ENCODE peak calls at places on chromosomes 4 and X, in five cellular contexts. C, Q, F, P and U are unnamed samples.

GRCh38 chr4:95285797-95286196 is 263.0 kb downstream of the UNC5C start:
- DNase-seq in Q (no peak), P (no peak), F (no peak), C (no peak), U (no peak)

GRCh38 chrX:8289523-8289922 is 118.5 kb upstream of the VCX2 start:
- DNase-seq in Q (no peak), P (no peak), C (no peak), F (no peak), U (no peak)

GRCh38 chr4:40337523-40337922 is 2.4 kb downstream of the CHRNA9 start:
- DNase-seq in C (no peak), F (no peak), Q (no peak), P (no peak), U (no peak)

GRCh38 chrX:125236955-125237354 is 82.7 kb upstream of the TEX13C start:
- DNase-seq in C (no peak), F (no peak), P (no peak), Q (no peak), U (no peak)

GRCh38 chr4:158578476-158578875 is 56.8 kb downstream of the RXFP1 start:
- DNase-seq in C (no peak), F (no peak), P (peak; percentile 35), Q (peak; percentile 5), U (no peak)

GRCh38 chrX:121836000-121836399 is 788.6 kb downstream of the GLUD2 start:
- DNase-seq in Q (peak; percentile 0), F (no peak), P (no peak), C (no peak), U (no peak)

GRCh38 chr4:673349-674091 is 556 bp downstream of the ATP5ME start:
- DNase-seq in C (no peak), Q (peak; percentile 46), F (no peak), P (peak; percentile 67), U (no peak)

GRCh38 chrX:123562342-123563146 is 170.3 kb downstream of the THOC2 start:
- DNase-seq in Q (no peak), F (no peak), P (no peak), C (no peak), U (no peak)

GRCh38 chr4:99642725-99643489 is 14.7 kb downstream of the C4orf54 start:
- DNase-seq in C (no peak), Q (no peak), P (no peak), F (no peak), U (no peak)

GRCh38 chr4:172688536-172688935 is 480.1 kb upstream of the GALNT7 start:
- DNase-seq in Q (no peak), C (no peak), F (no peak), P (no peak), U (no peak)

GRCh38 chr4:151567056-151567455 is 158.1 kb downstream of the FHIP1A start:
- DNase-seq in P (no peak), Q (no peak), F (no peak), C (no peak), U (no peak)

GRCh38 chr4:15396157-15396800 is 31.6 kb upstream of the C1QTNF7 start:
- DNase-seq in Q (peak; percentile 33), P (peak; percentile 64), C (peak; percentile 9), F (peak; percentile 21), U (peak; percentile 14)

GRCh38 chr4:7812921-7813320 is 126.7 kb downstream of the AFAP1 start:
- DNase-seq in C (no peak), P (no peak), F (no peak), Q (no peak), U (no peak)

GRCh38 chrX:134480061-134480460 is 20.1 kb downstream of the HPRT1 start:
- DNase-seq in Q (no peak), P (no peak), F (no peak), C (no peak), U (no peak)

GRCh38 chr4:19832388-19832787 is 419.3 kb upstream of the SLIT2 start:
- DNase-seq in P (no peak), C (no peak), F (no peak), Q (no peak), U (no peak)

GRCh38 chrX:19543951-19544359 is 28.6 kb upstream of the MAP3K15 start:
- DNase-seq in P (no peak), F (no peak), Q (no peak), C (no peak), U (no peak)

GRCh38 chrX:28843817-28844216 is 256.6 kb downstream of the IL1RAPL1 start:
- DNase-seq in P (no peak), C (no peak), Q (no peak), F (no peak), U (no peak)

GRCh38 chr4:61638600-61638999 is 438.5 kb downstream of the ADGRL3 start:
- DNase-seq in P (no peak), F (no peak), Q (no peak), C (no peak), U (no peak)

GRCh38 chr4:106494066-106494465 is 125.5 kb upstream of the GIMD1 start:
- DNase-seq in P (no peak), C (no peak), Q (no peak), F (no peak), U (no peak)

GRCh38 chr4:119729815-119730643 is 101.4 kb upstream of the PDE5A start:
- DNase-seq in P (peak; percentile 0), Q (peak; percentile 68), F (no peak), C (no peak), U (no peak)

GRCh38 chr4:153645183-153645582 is 38.9 kb upstream of the TLR2 start:
- DNase-seq in C (no peak), Q (no peak), F (no peak), P (peak; percentile 34), U (no peak)

GRCh38 chr4:86261634-86262033 is 98.2 kb downstream of the MAPK10 start:
- DNase-seq in C (no peak), Q (no peak), F (no peak), P (no peak), U (no peak)
- TF ChIP-seq TAF1 in C (no peak), Q (no peak), F (no peak), P (no peak), U (no peak)

DNA sequence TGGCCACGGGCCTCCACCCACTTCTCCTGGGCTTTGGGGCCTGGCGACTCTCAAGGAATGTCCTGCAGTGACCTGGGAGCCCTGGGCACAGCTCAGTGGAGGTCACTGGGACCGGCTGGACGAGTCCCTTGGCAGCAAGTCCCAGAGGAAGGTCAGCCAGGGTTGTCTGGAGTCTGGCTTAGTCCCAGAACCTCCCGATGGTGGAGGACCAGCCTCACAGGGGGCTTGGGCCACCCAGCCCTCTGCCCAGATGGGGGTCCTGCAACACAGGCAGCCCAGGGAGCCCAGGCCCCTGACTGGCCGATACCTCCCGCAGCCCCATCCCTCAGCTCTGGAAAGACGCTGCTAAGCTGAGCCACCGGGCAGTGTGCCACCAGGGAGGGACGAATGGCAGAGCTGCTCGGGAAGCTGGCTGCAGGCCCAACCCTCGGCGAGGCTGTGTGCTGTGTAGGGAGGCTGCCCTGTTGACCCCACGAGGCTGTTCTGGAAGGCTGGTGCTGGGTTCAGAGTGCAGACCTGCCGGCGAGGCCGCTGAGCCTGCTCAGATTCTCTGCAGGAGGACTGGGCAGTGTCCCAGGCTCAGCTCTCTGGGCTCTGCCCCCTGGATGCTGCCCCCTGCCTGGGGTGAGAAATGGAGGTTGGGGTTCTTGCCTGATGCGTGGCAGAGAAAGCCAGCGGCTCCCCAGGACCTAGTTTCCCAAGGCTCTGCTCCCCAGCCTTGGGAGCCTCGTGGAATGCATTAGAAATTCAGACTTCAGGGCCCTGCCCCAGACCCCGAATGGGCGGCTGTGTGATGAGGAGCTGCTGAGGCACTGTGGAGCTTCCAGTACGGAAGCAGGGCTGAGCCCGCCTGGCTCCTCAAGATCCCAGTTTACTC is 61.7 kb downstream of the ADRA2C start:
- DNase-seq in Q (peak; percentile 85), F (no peak), P (no peak), C (no peak), U (no peak)
- TF ChIP-seq TAF1 in Q (no peak), F (no peak), P (no peak), C (no peak), U (no peak)

GRCh38 chr4:101163936-101164335 is 183.4 kb downstream of the PPP3CA start:
- DNase-seq in P (no peak), Q (no peak), F (no peak), C (no peak), U (no peak)
- TF ChIP-seq TAF1 in P (no peak), Q (no peak), F (no peak), C (no peak), U (no peak)

GRCh38 chr4:76969941-76970529 is 20.5 kb downstream of the SEPTIN11 start:
- DNase-seq in Q (no peak), C (no peak), F (no peak), P (no peak), U (no peak)
- TF ChIP-seq TAF1 in Q (no peak), C (no peak), F (no peak), P (no peak), U (no peak)